ENCODE peak calls at places on chromosome 17, in five cellular contexts. One of them, this sample, is unnamed.

GRCh38 chr17:5794881-5795486 is 210.7 kb upstream of the NLRP1 start:
- DNase-seq in K562: no peak
- DNase-seq in GM12878: no peak
- DNase-seq in H1: no peak
- DNase-seq in HepG2: no peak
- DNase-seq in this sample: no peak

GRCh38 chr17:64006361-64007088 is 8.4 kb downstream of the PRR29 start:
- DNase-seq in K562: peak
- DNase-seq in GM12878: no peak
- DNase-seq in H1: peak
- DNase-seq in HepG2: peak
- DNase-seq in this sample: no peak

GRCh38 chr17:27861979-27862378 is 31.2 kb downstream of the LYRM9 start:
- DNase-seq in K562: no peak
- DNase-seq in GM12878: no peak
- DNase-seq in H1: no peak
- DNase-seq in HepG2: peak
- DNase-seq in this sample: no peak

GRCh38 chr17:63398680-63399079 is 47.4 kb downstream of the CYB561 start:
- DNase-seq in K562: no peak
- DNase-seq in GM12878: no peak
- DNase-seq in H1: no peak
- DNase-seq in HepG2: no peak
- DNase-seq in this sample: no peak

GRCh38 chr17:3911271-3912053 is 4.8 kb downstream of the P2RX1 start:
- DNase-seq in K562: no peak
- DNase-seq in GM12878: peak
- DNase-seq in H1: no peak
- DNase-seq in HepG2: no peak
- DNase-seq in this sample: no peak

GRCh38 chr17:65137076-65137935 is at the start of gene RGS9:
- DNase-seq in K562: peak
- DNase-seq in GM12878: peak
- DNase-seq in H1: peak
- DNase-seq in HepG2: peak
- DNase-seq in this sample: peak

GRCh38 chr17:32894245-32894644 is 17.3 kb upstream of the MYO1D start:
- DNase-seq in K562: no peak
- DNase-seq in GM12878: no peak
- DNase-seq in H1: no peak
- DNase-seq in HepG2: no peak
- DNase-seq in this sample: no peak

GRCh38 chr17:41695954-41696720 is 7.5 kb downstream of the EIF1 start:
- DNase-seq in K562: peak
- DNase-seq in GM12878: no peak
- DNase-seq in H1: peak
- DNase-seq in HepG2: peak
- DNase-seq in this sample: peak

GRCh38 chr17:41329279-41329925 is 13.9 kb upstream of the KRTAP17-1 start:
- DNase-seq in K562: peak
- DNase-seq in GM12878: no peak
- DNase-seq in H1: peak
- DNase-seq in HepG2: peak
- DNase-seq in this sample: peak

GRCh38 chr17:40306395-40306794 is 2.6 kb upstream of the RARA start:
- DNase-seq in K562: no peak
- DNase-seq in GM12878: no peak
- DNase-seq in H1: no peak
- DNase-seq in HepG2: no peak
- DNase-seq in this sample: no peak

GRCh38 chr17:1957037-1957436 is 68.1 kb downstream of the RTN4RL1 start:
- DNase-seq in K562: no peak
- DNase-seq in GM12878: no peak
- DNase-seq in H1: no peak
- DNase-seq in HepG2: no peak
- DNase-seq in this sample: no peak

GRCh38 chr17:15281909-15282308 is 16.8 kb upstream of the PMP22 start:
- DNase-seq in K562: no peak
- DNase-seq in GM12878: no peak
- DNase-seq in H1: no peak
- DNase-seq in HepG2: no peak
- DNase-seq in this sample: no peak

GRCh38 chr17:45782889-45783592 is 1.1 kb upstream of the CRHR1 start:
- DNase-seq in K562: peak
- DNase-seq in GM12878: no peak
- DNase-seq in H1: peak
- DNase-seq in HepG2: no peak
- DNase-seq in this sample: peak

GRCh38 chr17:45784583-45785372 is 658 bp downstream of the CRHR1 start:
- DNase-seq in K562: peak
- DNase-seq in GM12878: no peak
- DNase-seq in H1: peak
- DNase-seq in HepG2: peak
- DNase-seq in this sample: peak

GRCh38 chr17:45785373-45786193 is 1.5 kb downstream of the CRHR1 start:
- DNase-seq in K562: no peak
- DNase-seq in GM12878: no peak
- DNase-seq in H1: no peak
- DNase-seq in HepG2: no peak
- DNase-seq in this sample: peak

GRCh38 chr17:45784293-45784582 is at the start of gene CRHR1:
- DNase-seq in K562: no peak
- DNase-seq in GM12878: no peak
- DNase-seq in H1: peak
- DNase-seq in HepG2: no peak
- DNase-seq in this sample: no peak

GRCh38 chr17:45783593-45784292 is 377 bp upstream of the CRHR1 start:
- DNase-seq in K562: peak
- DNase-seq in GM12878: no peak
- DNase-seq in H1: no peak
- DNase-seq in HepG2: no peak
- DNase-seq in this sample: peak
- TF ChIP-seq MAX in K562: no peak
- TF ChIP-seq MAX in GM12878: no peak
- TF ChIP-seq MAX in H1: no peak
- TF ChIP-seq MAX in HepG2: no peak
- TF ChIP-seq MAX in this sample: no peak

GRCh38 chr17:81011951-81012350 is 20.3 kb downstream of the CHMP6 start:
- DNase-seq in K562: no peak
- DNase-seq in GM12878: no peak
- DNase-seq in H1: no peak
- DNase-seq in HepG2: peak
- DNase-seq in this sample: no peak
- TF ChIP-seq CREB1 in K562: no peak
- TF ChIP-seq CREB1 in GM12878: no peak
- TF ChIP-seq CREB1 in H1: no peak
- TF ChIP-seq CREB1 in HepG2: no peak
- TF ChIP-seq CREB1 in this sample: no peak

DNA sequence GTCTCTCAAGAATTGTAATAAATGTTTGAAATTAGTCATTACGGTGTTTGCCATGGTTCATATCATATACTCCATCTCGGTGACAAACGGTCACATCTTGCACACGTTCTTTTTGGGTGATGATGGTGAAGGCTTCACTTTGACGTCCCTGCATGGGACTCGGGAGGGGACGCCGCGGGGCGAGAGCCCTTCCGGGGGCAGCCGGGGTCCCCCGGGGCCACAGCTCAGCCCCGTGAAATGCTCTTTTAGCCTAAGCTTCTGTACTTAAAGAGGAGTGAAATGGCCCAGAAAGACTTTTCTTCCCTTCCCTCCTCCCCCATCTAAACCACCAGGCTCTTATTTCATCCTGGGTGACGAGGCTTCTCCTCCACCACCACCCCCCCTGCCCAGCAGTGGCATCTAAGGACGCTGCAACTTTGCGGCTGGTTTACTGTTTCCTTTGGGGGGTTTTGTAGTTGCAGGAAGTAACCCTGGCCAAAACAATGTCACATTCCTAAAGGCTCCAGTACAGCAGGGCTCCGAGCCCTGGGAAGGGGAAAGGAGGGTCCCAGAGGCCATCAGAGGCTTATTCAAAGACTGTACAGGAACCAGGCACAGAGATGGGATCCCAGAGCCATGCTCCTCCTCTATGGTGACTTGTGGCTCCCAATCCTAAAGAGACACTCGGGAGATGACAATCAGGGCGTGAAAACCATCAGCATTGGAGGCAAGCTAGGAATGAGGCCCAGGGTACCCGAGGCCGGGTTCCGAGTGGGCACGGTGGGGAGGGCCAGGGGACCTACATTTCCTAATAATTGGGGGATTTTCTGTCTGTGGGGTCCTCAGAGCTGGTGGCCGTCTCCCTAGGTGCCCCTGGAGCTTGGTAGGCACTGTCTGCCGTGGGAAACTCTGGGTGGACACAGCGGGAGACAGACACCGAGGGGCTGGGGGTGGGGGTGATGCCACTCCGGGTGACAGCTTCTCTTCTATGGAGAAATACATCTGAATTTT is 312.8 kb upstream of the TNRC6C start:
- DNase-seq in K562: no peak
- DNase-seq in GM12878: no peak
- DNase-seq in H1: no peak
- DNase-seq in HepG2: no peak
- DNase-seq in this sample: no peak
- TF ChIP-seq MAX in K562: no peak
- TF ChIP-seq MAX in GM12878: no peak
- TF ChIP-seq MAX in H1: no peak
- TF ChIP-seq MAX in HepG2: no peak
- TF ChIP-seq MAX in this sample: no peak

GRCh38 chr17:47423406-47424295 is 99.9 kb downstream of the EFCAB13 start:
- DNase-seq in K562: no peak
- DNase-seq in GM12878: no peak
- DNase-seq in H1: peak
- DNase-seq in HepG2: no peak
- DNase-seq in this sample: peak
- TF ChIP-seq CREB1 in K562: no peak
- TF ChIP-seq CREB1 in GM12878: no peak
- TF ChIP-seq CREB1 in H1: no peak
- TF ChIP-seq CREB1 in HepG2: no peak
- TF ChIP-seq CREB1 in this sample: no peak

GRCh38 chr17:61570118-61570517 is 20.9 kb downstream of the NACA2 start:
- DNase-seq in K562: no peak
- DNase-seq in GM12878: no peak
- DNase-seq in H1: no peak
- DNase-seq in HepG2: no peak
- DNase-seq in this sample: no peak

GRCh38 chr17:61565213-61565612 is 25.8 kb downstream of the NACA2 start:
- DNase-seq in K562: no peak
- DNase-seq in GM12878: no peak
- DNase-seq in H1: no peak
- DNase-seq in HepG2: no peak
- DNase-seq in this sample: no peak

GRCh38 chr17:61571624-61572023 is 19.4 kb downstream of the NACA2 start:
- DNase-seq in K562: no peak
- DNase-seq in GM12878: no peak
- DNase-seq in H1: no peak
- DNase-seq in HepG2: no peak
- DNase-seq in this sample: no peak

GRCh38 chr17:61567045-61567802 is 23.8 kb downstream of the NACA2 start:
- DNase-seq in K562: no peak
- DNase-seq in GM12878: no peak
- DNase-seq in H1: no peak
- DNase-seq in HepG2: no peak
- DNase-seq in this sample: no peak

GRCh38 chr17:61568219-61569072 is 22.6 kb downstream of the NACA2 start:
- DNase-seq in K562: no peak
- DNase-seq in GM12878: no peak
- DNase-seq in H1: no peak
- DNase-seq in HepG2: peak
- DNase-seq in this sample: no peak
- TF ChIP-seq MAX in K562: no peak
- TF ChIP-seq MAX in GM12878: no peak
- TF ChIP-seq MAX in H1: no peak
- TF ChIP-seq MAX in HepG2: peak
- TF ChIP-seq MAX in this sample: no peak

GRCh38 chr17:57921342-57921741 is 33.9 kb downstream of the CUEDC1 start:
- DNase-seq in K562: no peak
- DNase-seq in GM12878: no peak
- DNase-seq in H1: no peak
- DNase-seq in HepG2: no peak
- DNase-seq in this sample: no peak

GRCh38 chr17:57924677-57925076 is 30.5 kb downstream of the CUEDC1 start:
- DNase-seq in K562: no peak
- DNase-seq in GM12878: no peak
- DNase-seq in H1: no peak
- DNase-seq in HepG2: no peak
- DNase-seq in this sample: no peak

GRCh38 chr17:57926723-57927047 is 28.5 kb downstream of the CUEDC1 start:
- DNase-seq in K562: no peak
- DNase-seq in GM12878: no peak
- DNase-seq in H1: no peak
- DNase-seq in HepG2: no peak
- DNase-seq in this sample: no peak

GRCh38 chr17:57925361-57925990 is 29.7 kb downstream of the CUEDC1 start:
- DNase-seq in K562: no peak
- DNase-seq in GM12878: no peak
- DNase-seq in H1: no peak
- DNase-seq in HepG2: no peak
- DNase-seq in this sample: no peak

GRCh38 chr17:57923182-57923872 is 31.9 kb downstream of the CUEDC1 start:
- DNase-seq in K562: no peak
- DNase-seq in GM12878: no peak
- DNase-seq in H1: no peak
- DNase-seq in HepG2: no peak
- DNase-seq in this sample: no peak
- TF ChIP-seq CREB1 in K562: no peak
- TF ChIP-seq CREB1 in GM12878: no peak
- TF ChIP-seq CREB1 in H1: no peak
- TF ChIP-seq CREB1 in HepG2: no peak
- TF ChIP-seq CREB1 in this sample: no peak

GRCh38 chr17:20208717-20209116 is 199.6 kb downstream of the SPECC1 start:
- DNase-seq in K562: no peak
- DNase-seq in GM12878: no peak
- DNase-seq in H1: no peak
- DNase-seq in HepG2: no peak
- DNase-seq in this sample: no peak
- TF ChIP-seq MAX in K562: no peak
- TF ChIP-seq MAX in GM12878: no peak
- TF ChIP-seq MAX in H1: no peak
- TF ChIP-seq MAX in HepG2: no peak
- TF ChIP-seq MAX in this sample: no peak

GRCh38 chr17:80600586-80600985 is 55.9 kb downstream of the RPTOR start:
- DNase-seq in K562: no peak
- DNase-seq in GM12878: no peak
- DNase-seq in H1: no peak
- DNase-seq in HepG2: no peak
- DNase-seq in this sample: no peak
- TF ChIP-seq CREB1 in K562: no peak
- TF ChIP-seq CREB1 in GM12878: no peak
- TF ChIP-seq CREB1 in H1: no peak
- TF ChIP-seq CREB1 in HepG2: no peak
- TF ChIP-seq CREB1 in this sample: no peak

GRCh38 chr17:79919164-79919585 is 79.9 kb upstream of the CBX4 start:
- DNase-seq in K562: no peak
- DNase-seq in GM12878: no peak
- DNase-seq in H1: no peak
- DNase-seq in HepG2: no peak
- DNase-seq in this sample: no peak
- TF ChIP-seq MAX in K562: no peak
- TF ChIP-seq MAX in GM12878: no peak
- TF ChIP-seq MAX in H1: no peak
- TF ChIP-seq MAX in HepG2: no peak
- TF ChIP-seq MAX in this sample: no peak

This sample was measured in WTC11.